ENCODE peak calls at places on chromosomes 7 and 10, in ten cellular contexts. S, J, Z, K, E, H, T, R, X and F are unnamed samples.

GRCh38 chr7:38306136-38306535 is 32.7 kb upstream of the TARP start:
- DNase-seq in S (no peak), J (no peak), Z (no peak), K (no peak), E (no peak), H (no peak), T (peak), R (no peak), X (peak), F (no peak)

GRCh38 chr10:72175166-72175565 is 40.6 kb upstream of the ANAPC16 start:
- DNase-seq in S (no peak), J (no peak), Z (no peak), K (no peak), E (no peak), H (no peak), T (peak), R (no peak), X (no peak), F (no peak)

GRCh38 chr10:100984670-100985177 is 2.6 kb downstream of the MRPL43 start:
- DNase-seq in S (no peak), J (no peak), Z (no peak), K (no peak), E (no peak), H (no peak), T (no peak), R (no peak), X (no peak), F (no peak)

GRCh38 chr7:13731643-13732042 is 257.8 kb downstream of the ETV1 start:
- DNase-seq in S (no peak), J (no peak), Z (no peak), K (no peak), E (no peak), H (no peak), T (no peak), R (no peak), X (no peak), F (no peak)

GRCh38 chr10:44054046-44054445 is 330.9 kb downstream of the CXCL12 start:
- DNase-seq in S (no peak), J (no peak), Z (no peak), K (no peak), E (no peak), H (no peak), T (no peak), R (no peak), X (no peak), F (no peak)

GRCh38 chr10:131821378-131822012 is 79.3 kb upstream of the PPP2R2D start:
- DNase-seq in S (no peak), J (no peak), Z (no peak), K (no peak), E (no peak), H (no peak), T (no peak), R (no peak), X (no peak), F (no peak)

GRCh38 chr7:151552352-151553028 is 32.8 kb upstream of the RHEB start:
- DNase-seq in S (no peak), J (no peak), Z (no peak), K (no peak), E (no peak), H (no peak), T (no peak), R (no peak), X (peak), F (no peak)

GRCh38 chr10:102741848-102742247 is 1.9 kb upstream of the WBP1L start:
- DNase-seq in S (no peak), J (no peak), Z (no peak), K (no peak), E (no peak), H (no peak), T (no peak), R (no peak), X (no peak), F (no peak)

GRCh38 chr7:153476166-153476565 is 576.0 kb upstream of the DPP6 start:
- DNase-seq in S (no peak), J (no peak), Z (no peak), K (no peak), E (no peak), H (no peak), T (no peak), R (no peak), X (no peak), F (no peak)

GRCh38 chr10:31262672-31263071 is 56.3 kb upstream of the ZEB1 start:
- DNase-seq in S (no peak), J (no peak), Z (no peak), K (no peak), E (no peak), H (no peak), T (peak), R (no peak), X (no peak), F (peak)

GRCh38 chr10:96743988-96744585 is 23.8 kb upstream of the PIK3AP1 start:
- DNase-seq in S (no peak), J (no peak), Z (no peak), K (no peak), E (no peak), H (no peak), T (peak), R (no peak), X (no peak), F (no peak)

GRCh38 chr10:79385392-79385795 is 38.1 kb downstream of the PPIF start:
- DNase-seq in S (no peak), J (no peak), Z (no peak), K (no peak), E (no peak), H (no peak), T (no peak), R (no peak), X (no peak), F (no peak)

GRCh38 chr7:73683916-73684693 is 708 bp downstream of the BUD23 start:
- DNase-seq in S (no peak), J (no peak), Z (no peak), K (no peak), E (no peak), H (no peak), T (peak), R (no peak), X (no peak), F (no peak)

GRCh38 chr10:60238408-60239100 is 151.1 kb downstream of the ANK3 start:
- DNase-seq in S (no peak), J (no peak), Z (no peak), K (no peak), E (no peak), H (peak), T (peak), R (no peak), X (peak), F (peak)

GRCh38 chr10:21427804-21428481 is 97.5 kb downstream of the SKIDA1 start:
- DNase-seq in S (no peak), J (no peak), Z (no peak), K (no peak), E (no peak), H (no peak), T (peak), R (no peak), X (no peak), F (no peak)

GRCh38 chr7:99822731-99823718 is 4.8 kb upstream of the CYP3A43 start:
- DNase-seq in S (no peak), J (no peak), Z (no peak), K (no peak), E (no peak), H (no peak), T (no peak), R (no peak), X (no peak), F (no peak)

GRCh38 chr10:46265981-46266505 is 20.8 kb upstream of the ANTXRL start:
- DNase-seq in S (no peak), J (no peak), Z (no peak), K (no peak), E (no peak), H (no peak), T (no peak), R (no peak), X (no peak), F (no peak)

GRCh38 chr10:113486531-113486930 is 66.3 kb upstream of the HABP2 start:
- DNase-seq in S (no peak), J (no peak), Z (no peak), K (no peak), E (no peak), H (no peak), T (no peak), R (no peak), X (peak), F (no peak)

GRCh38 chr7:47634273-47634672 is 52.4 kb upstream of the TNS3 start:
- DNase-seq in S (no peak), J (no peak), Z (no peak), K (no peak), E (no peak), H (no peak), T (peak), R (no peak), X (no peak), F (no peak)

GRCh38 chr10:23432639-23433038 is 6.2 kb upstream of the OTUD1 start:
- DNase-seq in S (no peak), J (no peak), Z (no peak), K (no peak), E (no peak), H (no peak), T (no peak), R (no peak), X (no peak), F (no peak)

GRCh38 chr7:71868797-71869196 is 543.3 kb downstream of the CALN1 start:
- DNase-seq in S (no peak), J (no peak), Z (no peak), K (no peak), E (no peak), H (no peak), T (no peak), R (no peak), X (no peak), F (no peak)